ENCODE peak calls at places on chromosomes 2 and 18, in four cellular contexts. T is heart left ventricle, Y is keratinocyte, Z is GM23338. A is an unnamed sample.

GRCh38 chr2:166867874-166868514 is 20.3 kb upstream of the XIRP2 start:
- DNase-seq in T (no peak), Y (no peak), Z (peak), A (no peak)

GRCh38 chr2:96963316-96963715 is 23.1 kb downstream of the FAM178B start:
- DNase-seq in Y (no peak), T (no peak), Z (no peak), A (no peak)

GRCh38 chr2:71787108-71787415 is 333.7 kb downstream of the DYSF start:
- DNase-seq in Y (no peak), Z (no peak), T (no peak), A (no peak)

GRCh38 chr2:16142383-16143361 is 202.3 kb downstream of the MYCN start:
- DNase-seq in Y (no peak), T (no peak), Z (no peak), A (no peak)

GRCh38 chr2:127415593-127416485 is 2.4 kb upstream of the PROC start:
- DNase-seq in Z (peak), Y (no peak), T (peak), A (no peak)

GRCh38 chr2:11533278-11534077 is at the start of gene GREB1:
- DNase-seq in T (no peak), Y (no peak), Z (no peak), A (peak)

GRCh38 chr2:118855451-118856279 is 8.2 kb upstream of the EN1 start:
- DNase-seq in Y (no peak), Z (peak), T (peak), A (no peak)

GRCh38 chr18:21051615-21052014 is 60.0 kb downstream of the ROCK1 start:
- DNase-seq in Y (no peak), Z (no peak), T (no peak), A (no peak)

GRCh38 chr18:11146238-11146946 is 3.0 kb downstream of the PIEZO2 start:
- DNase-seq in Z (peak), Y (no peak), T (no peak), A (no peak)

GRCh38 chr18:37419866-37420265 is 145.7 kb downstream of the CELF4 start:
- DNase-seq in T (no peak), Z (no peak), Y (no peak), A (no peak)

GRCh38 chr2:190930411-190930810 is 49.8 kb downstream of the GLS start:
- DNase-seq in Z (no peak), T (no peak), Y (no peak), A (no peak)

GRCh38 chr2:162007447-162008040 is 66.5 kb downstream of the DPP4 start:
- DNase-seq in T (no peak), Y (no peak), Z (no peak), A (no peak)

GRCh38 chr2:73759287-73759764 is 20.6 kb downstream of the DUSP11 start:
- DNase-seq in Z (no peak), T (no peak), Y (no peak), A (no peak)

GRCh38 chr18:44859751-44860458 is 179.2 kb downstream of the SETBP1 start:
- DNase-seq in Y (no peak), Z (no peak), T (no peak), A (no peak)

GRCh38 chr2:85750509-85751299 is 3.1 kb upstream of the ATOH8 start:
- DNase-seq in T (peak), Y (no peak), Z (peak), A (no peak)

GRCh38 chr2:102708847-102709559 is 52.8 kb upstream of the TMEM182 start:
- DNase-seq in T (no peak), Y (peak), Z (no peak), A (peak)

GRCh38 chr2:182715121-182715895 is 749 bp upstream of the DNAJC10 start:
- DNase-seq in Y (no peak), Z (no peak), T (no peak), A (no peak)

GRCh38 chr18:49139726-49140125 is 189.0 kb upstream of the SMAD7 start:
- DNase-seq in Z (no peak), T (no peak), Y (no peak), A (no peak)

GRCh38 chr2:100924122-100924519 is 78.0 kb upstream of the RPL31 start:
- DNase-seq in Z (no peak), Y (no peak), T (no peak), A (no peak)

GRCh38 chr2:207710814-207711740 is at the start of gene CCNYL1:
- DNase-seq in Y (peak), Z (peak), T (peak), A (peak)
- H3K27ac ChIP-seq in Y (peak), Z (peak), T (peak), A (peak)

DNA sequence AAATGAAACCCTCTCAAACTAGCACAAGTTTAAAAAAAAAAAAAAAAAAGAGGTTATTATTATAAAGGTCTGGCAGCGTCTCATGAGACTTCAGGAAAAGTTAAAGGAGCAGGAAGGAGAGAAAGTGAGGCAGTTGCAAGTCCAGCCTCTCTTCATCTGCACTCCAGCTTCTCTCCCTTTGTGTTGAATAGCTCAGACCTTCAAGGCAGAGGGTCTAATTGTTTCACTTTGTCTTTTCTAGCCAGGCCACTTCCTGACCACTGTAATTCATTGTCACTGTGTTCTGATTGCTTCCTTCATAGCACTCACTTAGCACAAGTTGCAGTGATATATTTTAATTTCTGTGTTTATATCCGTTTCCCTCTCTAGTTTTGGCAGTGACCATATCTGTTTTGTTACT is 99.9 kb downstream of the SPATS2L start:
- DNase-seq in Z (no peak), T (no peak), Y (no peak), A (no peak)
- H3K27ac ChIP-seq in Z (no peak), T (peak), Y (peak), A (peak)

GRCh38 chr2:20620696-20621365 is 30.1 kb downstream of the HS1BP3 start:
- DNase-seq in T (peak), Z (no peak), Y (no peak), A (no peak)

GRCh38 chr2:20620271-20620681 is 30.6 kb downstream of the HS1BP3 start:
- DNase-seq in Y (no peak), Z (no peak), T (peak), A (no peak)

GRCh38 chr2:20622731-20623130 is 28.2 kb downstream of the HS1BP3 start:
- DNase-seq in Z (no peak), Y (no peak), T (peak), A (no peak)

GRCh38 chr2:20622296-20622686 is 28.6 kb downstream of the HS1BP3 start:
- DNase-seq in T (peak), Y (no peak), Z (no peak), A (no peak)

DNA sequence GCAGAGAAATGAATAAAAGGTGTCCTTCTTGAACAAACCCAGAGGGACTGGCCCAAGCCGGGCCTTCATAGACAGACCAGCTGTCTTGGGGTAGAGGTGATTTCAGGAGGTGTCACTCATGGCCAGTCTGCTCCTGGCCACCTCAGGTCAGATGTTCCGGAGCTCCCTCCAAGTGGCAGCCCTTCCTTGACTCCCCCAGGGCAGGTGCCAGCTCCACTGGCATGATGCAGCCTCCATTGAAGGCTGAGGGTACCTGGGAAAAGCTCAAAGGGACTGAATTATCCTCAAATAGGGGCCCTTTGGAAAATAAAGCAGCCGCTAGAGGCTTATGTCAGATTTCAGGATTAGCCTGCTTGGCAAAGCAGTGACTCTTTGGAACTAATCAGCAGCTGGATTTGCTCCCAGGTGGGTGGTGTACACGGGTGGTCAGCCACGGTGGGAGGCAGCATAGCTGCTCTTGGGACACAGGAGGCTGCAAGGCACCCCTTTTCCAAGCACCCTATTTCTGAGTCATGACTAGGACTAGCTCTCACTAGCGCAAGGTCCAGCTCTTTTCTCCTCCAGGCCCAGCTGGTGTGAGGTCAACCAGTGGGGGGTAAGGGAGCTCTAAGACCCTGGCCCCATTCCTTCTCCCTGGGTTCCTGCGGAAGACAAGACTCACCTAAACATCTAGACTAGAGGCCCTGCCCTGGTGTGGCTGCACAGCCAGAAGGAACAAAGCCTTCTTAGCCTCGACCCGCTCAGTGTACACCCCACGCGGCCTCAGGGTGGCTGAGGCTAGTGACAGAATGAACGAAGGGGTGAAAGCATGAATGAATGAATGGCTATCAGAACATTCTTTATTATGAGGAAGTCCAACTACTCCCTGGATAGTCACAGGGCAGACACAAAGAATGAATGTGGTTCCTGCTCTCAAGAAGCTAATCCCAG is 29.3 kb downstream of the HS1BP3 start:
- DNase-seq in Y (no peak), Z (no peak), T (peak), A (no peak)
- H3K27ac ChIP-seq in Y (no peak), Z (no peak), T (peak), A (no peak)

DNA sequence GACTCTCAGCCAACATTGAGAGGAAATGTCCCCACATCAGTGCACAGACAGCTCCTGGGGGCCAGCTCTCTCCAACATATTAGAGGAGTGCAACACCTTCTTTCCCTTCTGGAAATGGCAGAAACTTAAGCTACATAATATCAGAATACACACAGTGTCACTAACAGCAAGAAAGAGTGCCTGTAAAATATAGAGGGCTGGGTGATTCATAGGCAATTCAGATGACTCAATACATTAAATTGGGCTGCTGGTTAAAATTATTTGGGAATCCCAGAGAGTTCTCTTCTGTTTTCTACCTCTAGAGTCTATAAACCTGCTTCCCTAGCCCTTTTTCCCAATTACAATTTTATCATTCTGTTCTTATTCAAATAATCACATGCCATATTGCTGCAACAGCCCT is 381.4 kb downstream of the MBD2 start:
- DNase-seq in Y (no peak), Z (no peak), T (no peak), A (no peak)
- H3K27ac ChIP-seq in Y (no peak), Z (no peak), T (no peak), A (no peak)

DNA sequence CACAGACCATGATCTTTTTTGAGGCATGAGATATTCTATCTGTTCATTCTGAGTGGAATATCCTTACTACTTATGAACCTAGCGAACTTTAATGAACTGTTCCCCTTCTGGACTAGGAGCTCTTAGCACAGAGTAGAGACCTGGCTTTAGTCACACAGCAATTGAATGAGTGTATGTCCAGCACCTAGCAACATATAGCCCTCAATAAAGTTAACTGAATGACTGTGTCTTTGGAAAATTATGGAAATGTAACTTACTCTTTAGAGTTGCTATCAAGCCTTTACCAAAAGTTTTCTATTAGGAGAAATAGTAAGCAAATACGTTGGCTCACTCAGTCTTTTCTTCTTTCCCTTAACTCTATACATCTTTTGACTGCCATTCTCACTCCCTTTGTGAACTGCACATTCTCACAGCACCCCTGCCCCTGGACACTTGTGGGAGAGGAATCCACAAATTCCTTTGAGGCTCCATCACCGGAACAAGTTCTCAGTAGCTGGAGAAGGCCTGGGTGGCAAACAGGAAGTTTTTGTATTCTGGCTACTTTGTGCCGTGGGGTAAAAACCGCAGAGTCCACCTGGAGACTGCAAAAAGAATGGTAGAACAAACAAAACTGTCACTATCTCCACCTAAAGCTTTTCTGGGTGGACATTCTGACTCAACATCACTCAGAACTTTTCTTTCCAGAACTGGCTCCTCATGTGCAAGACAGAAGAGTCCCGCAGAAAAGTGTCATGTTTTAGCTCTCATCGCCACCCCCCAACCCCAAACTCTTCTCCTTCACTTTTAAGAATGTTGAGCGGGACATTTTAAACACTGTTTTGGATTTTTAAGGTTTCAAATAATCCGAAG is 1.1 kb upstream of the UBE2E3 start:
- DNase-seq in T (no peak), Z (peak), Y (no peak), A (no peak)
- H3K27ac ChIP-seq in T (peak), Z (peak), Y (peak), A (peak)

GRCh38 chr2:236342507-236342906 is 78.3 kb upstream of the ASB18 start:
- DNase-seq in T (no peak), Z (no peak), Y (no peak), A (no peak)
- H3K27ac ChIP-seq in T (peak), Z (no peak), Y (no peak), A (no peak)

GRCh38 chr2:240905176-240905781 is 857 bp upstream of the CROCC2 start:
- DNase-seq in T (peak), Z (no peak), Y (no peak), A (no peak)
- H3K27ac ChIP-seq in T (no peak), Z (no peak), Y (no peak), A (no peak)

GRCh38 chr2:213847316-213847715 is 563.1 kb downstream of the SPAG16 start:
- DNase-seq in T (no peak), Z (no peak), Y (no peak), A (no peak)
- H3K27ac ChIP-seq in T (no peak), Z (no peak), Y (no peak), A (peak)

GRCh38 chr2:120586507-120587283 is 149.0 kb upstream of the GLI2 start:
- DNase-seq in Z (peak), Y (no peak), T (peak), A (no peak)
- H3K27ac ChIP-seq in Z (no peak), Y (no peak), T (no peak), A (no peak)

A was measured in epithelial cell of prostate.